ENCODE peak calls at places on chromosome 12, in seven cellular contexts. One of them, this sample, is unnamed.

GRCh38 chr12:53004582-53004981 is 1.7 kb upstream of the EIF4B start:
- DNase-seq in dorsolateral prefrontal cortex: no peak
- DNase-seq in nephron progenitor cell: no peak
- DNase-seq in OCI-LY7: no peak
- DNase-seq in adrenal gland: no peak
- DNase-seq in fibroblast of mammary gland: peak
- DNase-seq in MM.1S: no peak
- DNase-seq in this sample: no peak

GRCh38 chr12:124571556-124571955 is 4.1 kb upstream of the NCOR2 start:
- DNase-seq in fibroblast of mammary gland: no peak
- DNase-seq in adrenal gland: no peak
- DNase-seq in nephron progenitor cell: no peak
- DNase-seq in dorsolateral prefrontal cortex: no peak
- DNase-seq in MM.1S: no peak
- DNase-seq in OCI-LY7: no peak
- DNase-seq in this sample: no peak

GRCh38 chr12:14207946-14208612 is 157.4 kb upstream of the ATF7IP start:
- DNase-seq in OCI-LY7: no peak
- DNase-seq in fibroblast of mammary gland: no peak
- DNase-seq in adrenal gland: no peak
- DNase-seq in nephron progenitor cell: no peak
- DNase-seq in MM.1S: no peak
- DNase-seq in dorsolateral prefrontal cortex: no peak
- DNase-seq in this sample: no peak

GRCh38 chr12:114165921-114166320 is 199.8 kb upstream of the RBM19 start:
- DNase-seq in fibroblast of mammary gland: peak
- DNase-seq in OCI-LY7: no peak
- DNase-seq in adrenal gland: no peak
- DNase-seq in dorsolateral prefrontal cortex: no peak
- DNase-seq in nephron progenitor cell: no peak
- DNase-seq in MM.1S: no peak
- DNase-seq in this sample: no peak

GRCh38 chr12:104669057-104669770 is 212.5 kb downstream of the CHST11 start:
- DNase-seq in nephron progenitor cell: peak
- DNase-seq in adrenal gland: no peak
- DNase-seq in fibroblast of mammary gland: no peak
- DNase-seq in dorsolateral prefrontal cortex: peak
- DNase-seq in MM.1S: no peak
- DNase-seq in OCI-LY7: no peak
- DNase-seq in this sample: no peak

GRCh38 chr12:49953961-49954835 is 3.7 kb downstream of the AQP2 start:
- DNase-seq in adrenal gland: no peak
- DNase-seq in dorsolateral prefrontal cortex: no peak
- DNase-seq in nephron progenitor cell: no peak
- DNase-seq in OCI-LY7: no peak
- DNase-seq in MM.1S: no peak
- DNase-seq in fibroblast of mammary gland: no peak
- DNase-seq in this sample: no peak

GRCh38 chr12:94099191-94099983 is 49.0 kb upstream of the PLXNC1 start:
- DNase-seq in adrenal gland: no peak
- DNase-seq in fibroblast of mammary gland: peak
- DNase-seq in nephron progenitor cell: no peak
- DNase-seq in dorsolateral prefrontal cortex: no peak
- DNase-seq in MM.1S: no peak
- DNase-seq in OCI-LY7: no peak
- DNase-seq in this sample: no peak

GRCh38 chr12:42508913-42509312 is 80.6 kb downstream of the PRICKLE1 start:
- DNase-seq in adrenal gland: no peak
- DNase-seq in dorsolateral prefrontal cortex: no peak
- DNase-seq in fibroblast of mammary gland: no peak
- DNase-seq in MM.1S: no peak
- DNase-seq in OCI-LY7: no peak
- DNase-seq in nephron progenitor cell: no peak
- DNase-seq in this sample: no peak

GRCh38 chr12:31589896-31590729 is 823 bp downstream of the DENND5B start:
- DNase-seq in fibroblast of mammary gland: peak
- DNase-seq in MM.1S: peak
- DNase-seq in dorsolateral prefrontal cortex: peak
- DNase-seq in OCI-LY7: peak
- DNase-seq in adrenal gland: peak
- DNase-seq in nephron progenitor cell: peak
- DNase-seq in this sample: peak

GRCh38 chr12:89389755-89390661 is 37.7 kb upstream of the DUSP6 start:
- DNase-seq in MM.1S: no peak
- DNase-seq in fibroblast of mammary gland: no peak
- DNase-seq in adrenal gland: peak
- DNase-seq in nephron progenitor cell: no peak
- DNase-seq in OCI-LY7: no peak
- DNase-seq in dorsolateral prefrontal cortex: no peak
- DNase-seq in this sample: no peak

GRCh38 chr12:55717397-55718007 is 1.7 kb downstream of the BLOC1S1 start:
- DNase-seq in dorsolateral prefrontal cortex: no peak
- DNase-seq in OCI-LY7: no peak
- DNase-seq in MM.1S: no peak
- DNase-seq in adrenal gland: no peak
- DNase-seq in nephron progenitor cell: no peak
- DNase-seq in fibroblast of mammary gland: peak
- DNase-seq in this sample: no peak

GRCh38 chr12:32444895-32445294 is 45.5 kb downstream of the FGD4 start:
- DNase-seq in MM.1S: no peak
- DNase-seq in dorsolateral prefrontal cortex: no peak
- DNase-seq in nephron progenitor cell: no peak
- DNase-seq in OCI-LY7: no peak
- DNase-seq in fibroblast of mammary gland: peak
- DNase-seq in adrenal gland: no peak
- DNase-seq in this sample: no peak

GRCh38 chr12:50620050-50620974 is 115.5 kb downstream of the DIP2B start:
- DNase-seq in fibroblast of mammary gland: peak
- DNase-seq in adrenal gland: peak
- DNase-seq in nephron progenitor cell: peak
- DNase-seq in OCI-LY7: no peak
- DNase-seq in MM.1S: no peak
- DNase-seq in dorsolateral prefrontal cortex: no peak
- DNase-seq in this sample: no peak

GRCh38 chr12:7068240-7068993 is 7.9 kb downstream of the C1S start:
- DNase-seq in MM.1S: no peak
- DNase-seq in dorsolateral prefrontal cortex: no peak
- DNase-seq in fibroblast of mammary gland: no peak
- DNase-seq in adrenal gland: no peak
- DNase-seq in OCI-LY7: no peak
- DNase-seq in nephron progenitor cell: no peak
- DNase-seq in this sample: no peak

DNA sequence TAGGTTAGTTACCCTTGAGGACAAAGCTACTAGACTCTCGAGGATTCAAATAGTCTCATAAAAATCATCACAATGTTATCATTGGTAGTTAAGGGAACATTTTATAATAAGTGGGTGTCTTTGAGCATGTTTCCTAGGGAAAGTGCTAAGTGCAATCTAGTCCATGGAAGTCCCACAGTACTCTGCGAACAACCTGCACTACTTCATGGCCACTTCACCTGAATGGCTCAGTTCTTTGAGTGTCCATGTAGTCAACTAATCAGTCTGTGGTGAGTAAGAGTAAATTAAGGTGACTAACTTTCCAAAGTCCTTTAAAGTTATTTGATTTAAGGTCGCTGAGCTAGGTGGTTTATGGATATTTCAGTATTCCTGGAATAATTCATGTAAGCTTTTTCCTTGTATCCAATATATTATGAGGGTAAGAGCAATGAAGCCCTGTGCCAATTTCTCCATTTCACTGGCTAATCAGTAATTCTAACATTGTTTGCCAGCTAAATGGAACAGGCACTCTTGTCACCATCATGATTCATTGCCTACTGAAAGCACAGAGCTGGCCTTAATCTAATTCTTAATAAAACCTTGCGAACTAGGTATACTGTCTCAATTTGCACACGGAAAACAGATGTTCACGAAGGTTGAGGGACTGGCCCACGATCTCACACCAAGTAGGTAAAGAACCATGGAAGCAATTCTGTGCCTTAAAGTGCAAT is 495.1 kb downstream of the APAF1 start:
- DNase-seq in nephron progenitor cell: no peak
- DNase-seq in MM.1S: no peak
- DNase-seq in dorsolateral prefrontal cortex: no peak
- DNase-seq in fibroblast of mammary gland: no peak
- DNase-seq in adrenal gland: no peak
- DNase-seq in OCI-LY7: no peak
- DNase-seq in this sample: no peak
- TF ChIP-seq CTCF in nephron progenitor cell: no peak
- TF ChIP-seq CTCF in MM.1S: no peak
- TF ChIP-seq CTCF in dorsolateral prefrontal cortex: no peak
- TF ChIP-seq CTCF in fibroblast of mammary gland: no peak
- TF ChIP-seq CTCF in adrenal gland: no peak
- TF ChIP-seq CTCF in OCI-LY7: no peak
- TF ChIP-seq CTCF in this sample: no peak

DNA sequence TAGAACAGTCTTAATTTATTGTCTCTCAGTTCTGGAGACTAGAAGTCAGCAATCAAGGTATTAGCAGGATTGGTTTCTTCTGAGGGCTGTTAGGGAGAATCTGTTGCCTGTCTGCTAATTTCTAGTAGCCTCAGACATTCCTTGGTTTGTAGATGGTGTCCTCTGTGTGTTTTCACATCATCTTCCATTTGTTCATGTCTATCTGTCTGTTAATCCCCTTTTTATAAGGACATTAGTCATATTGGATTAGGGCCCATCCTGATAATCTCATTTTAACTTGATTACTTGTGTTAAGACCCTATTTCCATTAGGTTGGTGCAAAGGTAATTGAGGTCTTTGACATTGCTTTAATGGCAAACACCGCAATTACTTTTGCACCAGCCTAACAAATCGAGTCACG is 34.3 kb downstream of the TBC1D15 start:
- DNase-seq in OCI-LY7: no peak
- DNase-seq in dorsolateral prefrontal cortex: no peak
- DNase-seq in nephron progenitor cell: no peak
- DNase-seq in adrenal gland: no peak
- DNase-seq in MM.1S: no peak
- DNase-seq in fibroblast of mammary gland: peak
- DNase-seq in this sample: no peak
- TF ChIP-seq CTCF in OCI-LY7: no peak
- TF ChIP-seq CTCF in dorsolateral prefrontal cortex: no peak
- TF ChIP-seq CTCF in nephron progenitor cell: no peak
- TF ChIP-seq CTCF in adrenal gland: no peak
- TF ChIP-seq CTCF in MM.1S: no peak
- TF ChIP-seq CTCF in fibroblast of mammary gland: no peak
- TF ChIP-seq CTCF in this sample: no peak

GRCh38 chr12:69583203-69583602 is 2.1 kb upstream of the CCT2 start:
- DNase-seq in nephron progenitor cell: no peak
- DNase-seq in MM.1S: no peak
- DNase-seq in dorsolateral prefrontal cortex: no peak
- DNase-seq in adrenal gland: no peak
- DNase-seq in fibroblast of mammary gland: no peak
- DNase-seq in OCI-LY7: peak
- DNase-seq in this sample: no peak
- TF ChIP-seq CTCF in nephron progenitor cell: no peak
- TF ChIP-seq CTCF in MM.1S: peak
- TF ChIP-seq CTCF in dorsolateral prefrontal cortex: no peak
- TF ChIP-seq CTCF in adrenal gland: no peak
- TF ChIP-seq CTCF in fibroblast of mammary gland: no peak
- TF ChIP-seq CTCF in OCI-LY7: peak
- TF ChIP-seq CTCF in this sample: no peak

DNA sequence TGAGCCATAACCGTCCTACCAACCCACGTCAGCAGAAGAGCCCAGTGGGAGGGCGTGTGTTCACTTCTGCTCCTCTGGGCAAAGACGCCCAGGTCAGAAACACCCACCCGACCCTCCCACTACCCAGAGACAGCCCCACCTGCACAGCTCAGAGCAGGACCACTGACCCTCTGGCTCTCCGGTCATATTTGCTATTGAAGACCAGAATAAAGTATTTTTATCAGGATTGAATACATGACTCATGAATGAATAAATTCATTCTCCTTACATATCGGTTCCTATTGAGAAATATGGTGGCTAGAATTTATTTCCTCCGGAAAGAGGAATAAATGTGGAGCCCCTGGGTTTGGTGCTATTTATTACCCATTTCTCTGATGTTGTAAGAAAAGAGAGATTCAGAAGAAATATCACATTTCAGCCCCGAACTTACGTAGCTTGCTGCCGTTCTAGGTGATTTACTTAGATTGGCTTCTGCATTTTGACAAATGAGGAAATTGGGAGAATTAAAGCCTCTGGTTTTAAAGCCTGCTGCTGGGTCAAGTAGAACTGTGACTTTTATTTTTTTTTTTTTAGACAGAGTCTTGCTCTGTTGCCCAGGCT is 36.4 kb upstream of the P2RX7 start:
- DNase-seq in dorsolateral prefrontal cortex: no peak
- DNase-seq in MM.1S: no peak
- DNase-seq in OCI-LY7: no peak
- DNase-seq in fibroblast of mammary gland: no peak
- DNase-seq in adrenal gland: no peak
- DNase-seq in nephron progenitor cell: no peak
- DNase-seq in this sample: no peak
- TF ChIP-seq CTCF in dorsolateral prefrontal cortex: peak
- TF ChIP-seq CTCF in MM.1S: no peak
- TF ChIP-seq CTCF in OCI-LY7: peak
- TF ChIP-seq CTCF in fibroblast of mammary gland: no peak
- TF ChIP-seq CTCF in adrenal gland: no peak
- TF ChIP-seq CTCF in nephron progenitor cell: no peak
- TF ChIP-seq CTCF in this sample: no peak

GRCh38 chr12:51951843-51952722 is 584 bp downstream of the ACVR1B start:
- DNase-seq in OCI-LY7: peak
- DNase-seq in fibroblast of mammary gland: no peak
- DNase-seq in nephron progenitor cell: peak
- DNase-seq in MM.1S: no peak
- DNase-seq in dorsolateral prefrontal cortex: no peak
- DNase-seq in adrenal gland: no peak
- DNase-seq in this sample: no peak
- TF ChIP-seq CTCF in OCI-LY7: no peak
- TF ChIP-seq CTCF in fibroblast of mammary gland: no peak
- TF ChIP-seq CTCF in nephron progenitor cell: no peak
- TF ChIP-seq CTCF in MM.1S: no peak
- TF ChIP-seq CTCF in dorsolateral prefrontal cortex: no peak
- TF ChIP-seq CTCF in adrenal gland: no peak
- TF ChIP-seq CTCF in this sample: no peak

GRCh38 chr12:132204822-132205270 is 60.6 kb downstream of the NOC4L start:
- DNase-seq in MM.1S: no peak
- DNase-seq in adrenal gland: no peak
- DNase-seq in nephron progenitor cell: no peak
- DNase-seq in dorsolateral prefrontal cortex: no peak
- DNase-seq in fibroblast of mammary gland: no peak
- DNase-seq in OCI-LY7: no peak
- DNase-seq in this sample: no peak
- TF ChIP-seq CTCF in MM.1S: no peak
- TF ChIP-seq CTCF in adrenal gland: no peak
- TF ChIP-seq CTCF in nephron progenitor cell: no peak
- TF ChIP-seq CTCF in dorsolateral prefrontal cortex: no peak
- TF ChIP-seq CTCF in fibroblast of mammary gland: no peak
- TF ChIP-seq CTCF in OCI-LY7: no peak
- TF ChIP-seq CTCF in this sample: no peak

GRCh38 chr12:2673966-2674810 is 120.6 kb upstream of the FKBP4 start:
- DNase-seq in MM.1S: no peak
- DNase-seq in adrenal gland: no peak
- DNase-seq in dorsolateral prefrontal cortex: no peak
- DNase-seq in nephron progenitor cell: no peak
- DNase-seq in OCI-LY7: peak
- DNase-seq in fibroblast of mammary gland: no peak
- DNase-seq in this sample: no peak
- TF ChIP-seq CTCF in MM.1S: peak
- TF ChIP-seq CTCF in adrenal gland: no peak
- TF ChIP-seq CTCF in dorsolateral prefrontal cortex: no peak
- TF ChIP-seq CTCF in nephron progenitor cell: no peak
- TF ChIP-seq CTCF in OCI-LY7: peak
- TF ChIP-seq CTCF in fibroblast of mammary gland: no peak
- TF ChIP-seq CTCF in this sample: no peak

GRCh38 chr12:65916991-65917676 is 92.9 kb downstream of the HMGA2 start:
- DNase-seq in nephron progenitor cell: no peak
- DNase-seq in MM.1S: no peak
- DNase-seq in dorsolateral prefrontal cortex: no peak
- DNase-seq in fibroblast of mammary gland: no peak
- DNase-seq in adrenal gland: no peak
- DNase-seq in OCI-LY7: no peak
- DNase-seq in this sample: no peak
- TF ChIP-seq CTCF in nephron progenitor cell: no peak
- TF ChIP-seq CTCF in MM.1S: no peak
- TF ChIP-seq CTCF in dorsolateral prefrontal cortex: no peak
- TF ChIP-seq CTCF in fibroblast of mammary gland: no peak
- TF ChIP-seq CTCF in adrenal gland: no peak
- TF ChIP-seq CTCF in OCI-LY7: no peak
- TF ChIP-seq CTCF in this sample: no peak

This sample was measured in GM13976.